ENCODE peak calls at places on chromosomes 13 and 19, in four cellular contexts. One of them, this sample, is unnamed.
A peak's percentile ranks its signal among the peaks of the same experiment; 100 is the strongest.

GRCh38 chr13:71290963-71291937 is 575.8 kb downstream of the DACH1 start:
- DNase-seq in substantia nigra: no peak
- DNase-seq in foreskin fibroblast: no peak
- DNase-seq in RPMI7951: peak; percentile 85
- DNase-seq in this sample: no peak

GRCh38 chr19:2984196-2984490 is 6.8 kb downstream of the TLE6 start:
- DNase-seq in substantia nigra: no peak
- DNase-seq in foreskin fibroblast: no peak
- DNase-seq in RPMI7951: no peak
- DNase-seq in this sample: no peak

GRCh38 chr19:1069009-1069779 is 2.2 kb downstream of the ARHGAP45 start:
- DNase-seq in substantia nigra: peak; percentile 51
- DNase-seq in foreskin fibroblast: no peak
- DNase-seq in RPMI7951: no peak
- DNase-seq in this sample: no peak

GRCh38 chr19:19820774-19821315 is 705 bp downstream of the ZNF506 start:
- DNase-seq in substantia nigra: no peak
- DNase-seq in foreskin fibroblast: no peak
- DNase-seq in RPMI7951: peak; percentile 7
- DNase-seq in this sample: no peak

GRCh38 chr19:27905074-27905473 is 1307.9 kb downstream of the UQCRFS1 start:
- DNase-seq in substantia nigra: no peak
- DNase-seq in foreskin fibroblast: no peak
- DNase-seq in RPMI7951: no peak
- DNase-seq in this sample: no peak

GRCh38 chr19:18469245-18470107 is 31.5 kb upstream of the ISYNA1 start:
- DNase-seq in substantia nigra: peak; percentile 20
- DNase-seq in foreskin fibroblast: no peak
- DNase-seq in RPMI7951: peak; percentile 36
- DNase-seq in this sample: no peak

GRCh38 chr19:29211562-29212416 is 1.2 kb downstream of the UQCRFS1 start:
- DNase-seq in substantia nigra: no peak
- DNase-seq in foreskin fibroblast: no peak
- DNase-seq in RPMI7951: peak; percentile 19
- DNase-seq in this sample: no peak

GRCh38 chr19:6530385-6531162 is at the start of gene TNFSF9:
- DNase-seq in substantia nigra: peak; percentile 85
- DNase-seq in foreskin fibroblast: peak; percentile 65
- DNase-seq in RPMI7951: peak; percentile 86
- DNase-seq in this sample: peak; percentile 96

GRCh38 chr19:29952646-29953045 is 10.6 kb downstream of the URI1 start:
- DNase-seq in substantia nigra: no peak
- DNase-seq in foreskin fibroblast: no peak
- DNase-seq in RPMI7951: no peak
- DNase-seq in this sample: no peak

GRCh38 chr19:39448271-39448670 is 2.9 kb downstream of the SUPT5H start:
- DNase-seq in substantia nigra: no peak
- DNase-seq in foreskin fibroblast: peak; percentile 24
- DNase-seq in RPMI7951: peak; percentile 55
- DNase-seq in this sample: no peak

GRCh38 chr19:2261438-2262172 is 5.4 kb upstream of the JSRP1 start:
- DNase-seq in substantia nigra: no peak
- DNase-seq in foreskin fibroblast: no peak
- DNase-seq in RPMI7951: no peak
- DNase-seq in this sample: no peak

GRCh38 chr13:114140131-114140908 is 7.9 kb upstream of the RASA3 start:
- DNase-seq in substantia nigra: no peak
- DNase-seq in foreskin fibroblast: no peak
- DNase-seq in RPMI7951: no peak
- DNase-seq in this sample: no peak

GRCh38 chr13:46495647-46496046 is 57.3 kb upstream of the LRCH1 start:
- DNase-seq in substantia nigra: no peak
- DNase-seq in foreskin fibroblast: no peak
- DNase-seq in RPMI7951: peak; percentile 42
- DNase-seq in this sample: no peak

GRCh38 chr19:11964496-11964857 is 363 bp upstream of the ZNF763 start:
- DNase-seq in substantia nigra: peak; percentile 72
- DNase-seq in foreskin fibroblast: no peak
- DNase-seq in RPMI7951: no peak
- DNase-seq in this sample: no peak

GRCh38 chr13:92390217-92390616 is 836.4 kb upstream of the GPC6 start:
- DNase-seq in substantia nigra: no peak
- DNase-seq in foreskin fibroblast: no peak
- DNase-seq in RPMI7951: no peak
- DNase-seq in this sample: no peak

GRCh38 chr13:111353508-111353907 is 33.1 kb downstream of the TEX29 start:
- DNase-seq in substantia nigra: no peak
- DNase-seq in foreskin fibroblast: no peak
- DNase-seq in RPMI7951: no peak
- DNase-seq in this sample: no peak

GRCh38 chr13:53198017-53198416 is 169.4 kb downstream of the OLFM4 start:
- DNase-seq in substantia nigra: no peak
- DNase-seq in foreskin fibroblast: no peak
- DNase-seq in RPMI7951: no peak
- DNase-seq in this sample: no peak

GRCh38 chr13:71477735-71478134 is 389.3 kb downstream of the DACH1 start:
- DNase-seq in substantia nigra: no peak
- DNase-seq in foreskin fibroblast: no peak
- DNase-seq in RPMI7951: peak; percentile 2
- DNase-seq in this sample: no peak

GRCh38 chr13:27970382-27971235 is 1.5 kb upstream of the CDX2 start:
- DNase-seq in substantia nigra: no peak
- DNase-seq in foreskin fibroblast: no peak
- DNase-seq in RPMI7951: no peak
- DNase-seq in this sample: no peak

GRCh38 chr19:35755550-35756371 is 1.1 kb downstream of the HSPB6 start:
- DNase-seq in substantia nigra: no peak
- DNase-seq in foreskin fibroblast: peak; percentile 86
- DNase-seq in RPMI7951: no peak
- DNase-seq in this sample: no peak

GRCh38 chr13:34012354-34012753 is 194.4 kb downstream of the RFC3 start:
- DNase-seq in substantia nigra: no peak
- DNase-seq in foreskin fibroblast: no peak
- DNase-seq in RPMI7951: no peak
- DNase-seq in this sample: no peak

GRCh38 chr19:33686687-33687541 is 65.2 kb downstream of the CHST8 start:
- DNase-seq in substantia nigra: no peak
- DNase-seq in foreskin fibroblast: no peak
- DNase-seq in RPMI7951: no peak
- DNase-seq in this sample: no peak

GRCh38 chr19:29308977-29309520 is 96.1 kb upstream of the UQCRFS1 start:
- DNase-seq in substantia nigra: no peak
- DNase-seq in foreskin fibroblast: no peak
- DNase-seq in RPMI7951: no peak
- DNase-seq in this sample: no peak

GRCh38 chr19:13633109-13633508 is 126.8 kb upstream of the CACNA1A start:
- DNase-seq in substantia nigra: no peak
- DNase-seq in foreskin fibroblast: peak; percentile 86
- DNase-seq in RPMI7951: peak; percentile 80
- DNase-seq in this sample: no peak

GRCh38 chr13:59962343-59962742 is 201.4 kb downstream of the DIAPH3 start:
- DNase-seq in substantia nigra: no peak
- DNase-seq in foreskin fibroblast: no peak
- DNase-seq in RPMI7951: no peak
- DNase-seq in this sample: no peak

GRCh38 chr19:35224681-35225604 is 3.6 kb downstream of the FAM187B start:
- DNase-seq in substantia nigra: no peak
- DNase-seq in foreskin fibroblast: no peak
- DNase-seq in RPMI7951: no peak
- DNase-seq in this sample: no peak

GRCh38 chr13:47190696-47191095 is 293.8 kb upstream of the HTR2A start:
- DNase-seq in substantia nigra: no peak
- DNase-seq in foreskin fibroblast: no peak
- DNase-seq in RPMI7951: peak; percentile 78
- DNase-seq in this sample: no peak

GRCh38 chr19:41239363-41239762 is 20.3 kb downstream of the AXL start:
- DNase-seq in substantia nigra: no peak
- DNase-seq in foreskin fibroblast: no peak
- DNase-seq in RPMI7951: no peak
- DNase-seq in this sample: no peak

GRCh38 chr19:41531438-41532311 is 44.3 kb upstream of the CEACAM21 start:
- DNase-seq in substantia nigra: no peak
- DNase-seq in foreskin fibroblast: peak; percentile 50
- DNase-seq in RPMI7951: peak; percentile 68
- DNase-seq in this sample: no peak

GRCh38 chr19:55831846-55832245 is at the start of gene NLRP11:
- DNase-seq in substantia nigra: no peak
- DNase-seq in foreskin fibroblast: no peak
- DNase-seq in RPMI7951: no peak
- DNase-seq in this sample: no peak

GRCh38 chr13:36453518-36453917 is 21.2 kb downstream of the CCNA1 start:
- DNase-seq in substantia nigra: no peak
- DNase-seq in foreskin fibroblast: no peak
- DNase-seq in RPMI7951: peak; percentile 9
- DNase-seq in this sample: no peak

GRCh38 chr19:11064831-11065303 is 24.4 kb upstream of the LDLR start:
- DNase-seq in substantia nigra: no peak
- DNase-seq in foreskin fibroblast: no peak
- DNase-seq in RPMI7951: peak; percentile 48
- DNase-seq in this sample: no peak

GRCh38 chr19:4555657-4556561 is 3.6 kb downstream of the SEMA6B start:
- DNase-seq in substantia nigra: no peak
- DNase-seq in foreskin fibroblast: no peak
- DNase-seq in RPMI7951: no peak
- DNase-seq in this sample: no peak

This sample was measured in posterior cingulate gyrus.